ENCODE peak calls at places on chromosomes 7 and 10, in five cellular contexts. O, Y, X, G and H are unnamed samples.

GRCh38 chr10:116522803-116523381 is 22.8 kb upstream of the PNLIP start:
- DNase-seq in G (no peak), X (no peak), O (no peak), Y (no peak), H (no peak)

GRCh38 chr10:22135591-22135990 is 82.2 kb downstream of the EBLN1 start:
- DNase-seq in G (no peak), Y (no peak), X (no peak), O (no peak), H (no peak)

GRCh38 chr10:99412100-99412499 is 18.3 kb downstream of the GOT1 start:
- DNase-seq in X (no peak), O (no peak), Y (no peak), G (no peak), H (no peak)

GRCh38 chr10:77702166-77702565 is 64.6 kb upstream of the KCNMA1 start:
- DNase-seq in Y (no peak), O (no peak), G (peak; percentile 37), X (no peak), H (no peak)

GRCh38 chr7:130941322-130942210 is 207.6 kb upstream of the KLF14 start:
- DNase-seq in X (no peak), O (peak; percentile 91), G (peak; percentile 62), Y (peak; percentile 94), H (no peak)

GRCh38 chr7:128737867-128738390 is 1.2 kb upstream of the CALU start:
- DNase-seq in O (no peak), X (no peak), Y (no peak), G (peak; percentile 53), H (no peak)

GRCh38 chr7:139968931-139969330 is 93.8 kb downstream of the PARP12 start:
- DNase-seq in G (no peak), X (no peak), O (no peak), Y (no peak), H (no peak)

GRCh38 chr10:65723525-65723924 is 1202.3 kb upstream of the LRRTM3 start:
- DNase-seq in G (no peak), X (no peak), O (no peak), Y (no peak), H (no peak)

GRCh38 chr10:90424730-90425129 is 433.1 kb downstream of the HTR7 start:
- DNase-seq in Y (no peak), O (no peak), G (no peak), X (no peak), H (no peak)

GRCh38 chr7:118286131-118286530 is 61.6 kb downstream of the ANKRD7 start:
- DNase-seq in Y (peak; percentile 8), X (no peak), G (no peak), O (no peak), H (no peak)

GRCh38 chr10:121952226-121952625 is 22.8 kb downstream of the NSMCE4A start:
- DNase-seq in G (no peak), Y (no peak), O (no peak), X (no peak), H (no peak)

GRCh38 chr10:127195571-127196226 is 692 bp downstream of the INSYN2A start:
- DNase-seq in Y (no peak), X (no peak), G (no peak), O (no peak), H (no peak)

GRCh38 chr10:49176310-49177268 is 11.6 kb downstream of the TMEM273 start:
- DNase-seq in G (no peak), O (no peak), Y (peak; percentile 63), X (no peak), H (no peak)

GRCh38 chr7:75738604-75738974 is at the start of gene HIP1:
- DNase-seq in Y (no peak), G (no peak), O (no peak), X (no peak), H (no peak)

GRCh38 chr7:40859965-40860543 is 725.2 kb downstream of the SUGCT start:
- DNase-seq in X (no peak), O (no peak), Y (no peak), G (no peak), H (no peak)

GRCh38 chr10:81872206-81872605 is 2.8 kb upstream of the NRG3 start:
- DNase-seq in X (no peak), O (no peak), G (no peak), Y (no peak), H (no peak)

GRCh38 chr7:157253850-157254249 is 83.0 kb upstream of the DNAJB6 start:
- DNase-seq in Y (peak; percentile 85), G (no peak), O (no peak), X (no peak), H (no peak)

GRCh38 chr7:22295402-22296264 is 61.3 kb downstream of the RAPGEF5 start:
- DNase-seq in G (no peak), O (no peak), Y (no peak), X (no peak), H (no peak)

GRCh38 chr7:117673367-117673766 is 193.5 kb downstream of the CFTR start:
- DNase-seq in O (no peak), X (no peak), Y (no peak), G (no peak), H (no peak)

GRCh38 chr7:69892790-69893189 is 294.5 kb downstream of the AUTS2 start:
- DNase-seq in X (no peak), G (no peak), Y (no peak), O (no peak), H (no peak)

GRCh38 chr10:73039635-73040034 is 57.0 kb downstream of the P4HA1 start:
- DNase-seq in G (no peak), O (no peak), X (no peak), Y (no peak), H (no peak)

GRCh38 chr10:78757542-78757941 is 311.2 kb upstream of the ZMIZ1 start:
- DNase-seq in X (peak; percentile 27), O (no peak), Y (no peak), G (peak; percentile 78), H (no peak)

GRCh38 chr10:19930936-19931859 is 115.0 kb downstream of the PLXDC2 start:
- DNase-seq in G (no peak), Y (no peak), X (peak; percentile 61), O (no peak), H (no peak)

GRCh38 chr7:30618961-30619360 is 24.3 kb downstream of the GARS1 start:
- DNase-seq in O (no peak), G (no peak), X (no peak), Y (no peak), H (no peak)
- H3K36me3 ChIP-seq in O (peaks cover 82% of the 10 kb centered on the region), G (peaks cover 74% of the 10 kb centered on the region), X (peaks cover 4% of the 10 kb centered on the region), Y (peaks cover 99% of the 10 kb centered on the region), H (peaks cover 25% of the 10 kb centered on the region)

GRCh38 chr10:13892871-13893270 is 306.1 kb downstream of the PRPF18 start:
- DNase-seq in Y (no peak), G (no peak), X (no peak), O (no peak), H (no peak)

GRCh38 chr10:13890233-13890616 is 303.5 kb downstream of the PRPF18 start:
- DNase-seq in G (no peak), X (no peak), O (no peak), Y (no peak), H (no peak)

GRCh38 chr10:13890617-13891541 is 304.1 kb downstream of the PRPF18 start:
- DNase-seq in X (peak; percentile 76), Y (peak; percentile 62), O (no peak), G (no peak), H (no peak)

GRCh38 chr10:13893926-13894325 is 307.2 kb downstream of the PRPF18 start:
- DNase-seq in O (no peak), Y (no peak), X (no peak), G (no peak), H (no peak)

DNA sequence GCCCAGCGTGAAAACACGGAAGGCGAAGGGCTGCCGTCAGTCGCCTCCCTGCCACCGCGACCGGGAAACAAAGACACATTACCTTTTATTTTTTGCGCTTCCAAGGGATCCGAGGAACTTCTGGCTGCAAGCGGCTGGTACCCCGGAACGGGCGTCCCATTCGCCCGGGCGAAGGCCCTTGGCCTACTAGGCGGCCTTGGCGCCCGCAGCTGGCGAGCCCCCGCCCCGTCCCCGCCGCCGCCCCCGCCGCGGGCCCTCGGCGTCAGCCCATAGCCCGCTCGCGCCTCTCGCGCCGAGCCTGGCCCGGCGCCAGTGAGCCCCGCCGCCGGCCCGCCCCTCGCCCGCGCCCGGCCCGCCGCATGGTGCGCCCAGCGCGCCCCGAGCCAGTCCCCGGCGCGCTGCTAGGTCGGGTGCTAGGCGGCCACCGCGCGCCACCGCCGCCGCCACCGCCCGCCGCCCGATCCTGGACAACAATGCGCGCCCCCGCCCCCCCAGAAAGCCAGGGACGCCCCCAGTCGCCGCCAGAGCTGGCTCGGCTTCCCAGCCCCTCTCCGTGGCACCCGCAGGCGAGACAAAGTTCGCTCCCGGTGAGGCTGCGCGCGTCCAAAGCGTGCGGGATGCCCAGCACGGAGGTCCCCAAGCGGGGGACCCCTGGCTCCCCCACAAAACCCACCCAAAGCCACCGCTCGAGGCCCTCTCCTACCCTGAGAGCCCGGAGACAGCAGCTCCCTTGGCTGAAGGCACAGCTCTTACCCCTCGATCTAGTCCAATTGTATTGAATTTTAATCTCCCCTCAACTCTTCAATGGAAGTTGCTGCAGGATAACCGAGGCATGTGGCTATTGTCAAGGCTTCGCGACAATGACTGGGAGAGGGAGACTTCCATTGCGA is 305.0 kb downstream of the PRPF18 start:
- DNase-seq in X (peak; percentile 57), Y (peak; percentile 58), G (no peak), O (no peak), H (no peak)
- H3K4me3 ChIP-seq in X (peak overlapping the region; percentile 88), Y (peak overlapping the region; percentile 66), G (peak overlapping the region; percentile 30), O (peak overlapping the region; percentile 49), H (peak overlapping the region; percentile 73)

DNA sequence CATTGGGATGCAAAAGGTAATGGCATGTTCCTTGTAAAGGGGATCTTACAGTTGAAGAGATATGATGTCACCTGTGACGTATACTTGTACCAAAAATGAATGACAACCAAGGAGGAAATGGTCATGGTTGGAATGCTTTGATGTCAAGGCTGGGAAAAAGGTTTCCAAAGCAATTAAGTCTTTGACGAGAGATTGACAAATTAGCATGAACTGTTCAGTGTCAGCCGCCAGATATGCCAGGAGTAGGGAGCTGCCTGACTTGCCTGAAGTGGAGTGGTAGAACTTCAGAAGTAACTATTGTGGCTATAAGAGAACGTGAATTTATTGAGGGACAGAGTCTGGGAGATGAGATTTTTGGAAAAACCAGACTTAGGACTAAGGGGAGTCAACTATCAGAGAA is 88.1 kb downstream of the SEPTIN7 start:
- DNase-seq in X (no peak), G (no peak), O (no peak), Y (no peak), H (no peak)
- H3K36me3 ChIP-seq in X (peaks cover 3% of the 10 kb centered on the region), G (peaks cover 51% of the 10 kb centered on the region), O (peaks cover 21% of the 10 kb centered on the region), Y (peaks cover 67% of the 10 kb centered on the region), H (no peaks in the 10 kb centered on the region)

GRCh38 chr7:6274743-6275142 is 2.3 kb upstream of the CYTH3 start:
- DNase-seq in O (no peak), Y (no peak), X (no peak), G (no peak), H (no peak)

GRCh38 chr7:6277476-6277875 is 5.1 kb upstream of the CYTH3 start:
- DNase-seq in Y (no peak), G (no peak), O (no peak), X (no peak), H (no peak)

GRCh38 chr7:6278749-6279310 is 6.4 kb upstream of the CYTH3 start:
- DNase-seq in O (no peak), X (no peak), G (no peak), Y (no peak), H (no peak)

GRCh38 chr7:6279341-6279740 is 6.9 kb upstream of the CYTH3 start:
- DNase-seq in O (no peak), Y (no peak), X (no peak), G (no peak), H (no peak)

DNA sequence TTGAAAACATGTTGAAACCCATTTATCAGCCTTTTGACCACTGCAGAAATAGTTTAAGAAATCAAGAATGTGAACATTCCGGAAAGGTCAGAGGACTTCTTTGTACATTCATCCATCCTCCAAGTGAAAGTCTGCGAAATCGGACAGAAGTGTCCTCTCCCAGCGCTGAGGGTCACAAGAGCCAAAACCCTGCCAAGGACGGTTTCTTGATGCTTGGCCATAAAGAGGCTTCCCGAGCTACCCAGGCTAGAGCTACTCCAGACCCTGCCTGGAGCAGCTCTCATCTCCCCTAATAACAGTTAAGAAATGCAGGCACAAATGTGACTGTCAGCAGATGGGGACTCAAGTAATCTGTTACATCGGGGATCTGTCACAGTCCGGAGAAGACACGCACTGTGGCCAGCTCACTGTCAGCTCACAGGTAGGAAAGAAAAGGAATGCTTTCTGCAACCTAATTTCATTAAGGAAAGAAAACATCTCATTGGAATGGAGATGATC is 4.5 kb upstream of the CYTH3 start:
- DNase-seq in X (no peak), G (no peak), Y (no peak), O (no peak), H (no peak)
- H3K4me3 ChIP-seq in X (no peak overlapping the region), G (no peak overlapping the region), Y (no peak overlapping the region), O (no peak overlapping the region), H (no peak overlapping the region)